ENCODE peak calls at places on chromosomes 11 and 22, in ten cellular contexts. S is astrocyte of the spinal cord; N is AG04450; Q is transverse colon; P is T-helper 2 cell; D is C1 segment of cervical spinal cord; E is right cardiac atrium; L is stimulated activated CD8-positive, alpha-beta memory T cell treated with anti-CD3 and anti-CD28 coated beads, Interleukin-15, amount 100 ng/mL, for 24 hours; X is GDM1; B is SJSA1. W is an unnamed sample.

GRCh38 chr22:18091916-18092526 is 14.2 kb downstream of the PEX26 start:
- DNase-seq in S (peak; percentile 33), N (no peak), Q (peak; percentile 86), P (no peak), D (no peak), E (peak; percentile 91), L (no peak), X (no peak), B (peak; percentile 80), W (peak; percentile 89)

GRCh38 chr11:93498099-93499040 is 44.8 kb downstream of the SMCO4 start:
- DNase-seq in S (peak; percentile 55), N (no peak), Q (no peak), P (no peak), D (no peak), E (no peak), L (no peak), X (no peak), B (no peak), W (no peak)

GRCh38 chr11:6249822-6250555 is 9.6 kb upstream of the CCKBR start:
- DNase-seq in S (peak; percentile 77), N (peak; percentile 41), Q (peak; percentile 67), P (no peak), D (no peak), E (peak; percentile 91), L (no peak), X (no peak), B (no peak), W (peak; percentile 57)

GRCh38 chr11:42526366-42526765 is 785.4 kb upstream of the API5 start:
- DNase-seq in S (no peak), N (no peak), Q (no peak), P (no peak), D (no peak), E (no peak), L (no peak), X (no peak), B (no peak), W (no peak)

GRCh38 chr22:33576205-33576604 is 344.1 kb downstream of the LARGE1 start:
- DNase-seq in S (no peak), N (no peak), Q (no peak), P (no peak), D (no peak), E (no peak), L (no peak), X (no peak), B (no peak), W (no peak)

GRCh38 chr11:7572001-7572712 is 58.4 kb downstream of the PPFIBP2 start:
- DNase-seq in S (no peak), N (no peak), Q (no peak), P (no peak), D (no peak), E (no peak), L (no peak), X (no peak), B (peak; percentile 53), W (no peak)

GRCh38 chr22:44667829-44668189 is 34.2 kb upstream of the PRR5 start:
- DNase-seq in S (no peak), N (no peak), Q (peak; percentile 53), P (peak; percentile 61), D (no peak), E (peak; percentile 54), L (no peak), X (no peak), B (no peak), W (no peak)

GRCh38 chr11:29161216-29161615 is 855.6 kb downstream of the KCNA4 start:
- DNase-seq in S (peak; percentile 48), N (no peak), Q (no peak), P (no peak), D (no peak), E (no peak), L (no peak), X (no peak), B (no peak), W (no peak)

GRCh38 chr11:22869325-22869724 is 9.1 kb upstream of the CCDC179 start:
- DNase-seq in S (no peak), N (no peak), Q (no peak), P (no peak), D (no peak), E (no peak), L (no peak), X (no peak), B (no peak), W (no peak)

GRCh38 chr11:119720311-119720710 is 8.7 kb downstream of the NECTIN1 start:
- DNase-seq in S (no peak), N (no peak), Q (no peak), P (no peak), D (no peak), E (no peak), L (no peak), X (no peak), B (no peak), W (no peak)

GRCh38 chr11:24739637-24740036 is 242.8 kb downstream of the LUZP2 start:
- DNase-seq in S (no peak), N (no peak), Q (no peak), P (no peak), D (no peak), E (no peak), L (no peak), X (no peak), B (no peak), W (no peak)

GRCh38 chr11:87879118-87879517 is 296.1 kb downstream of the RAB38 start:
- DNase-seq in S (no peak), N (no peak), Q (no peak), P (no peak), D (no peak), E (no peak), L (no peak), X (no peak), B (no peak), W (no peak)

GRCh38 chr11:1772270-1773130 is 8.8 kb upstream of the CTSD start:
- DNase-seq in S (peak; percentile 96), N (peak; percentile 64), Q (peak; percentile 68), P (no peak), D (no peak), E (peak; percentile 69), L (no peak), X (peak; percentile 84), B (peak; percentile 92), W (peak; percentile 63)

GRCh38 chr11:50078001-50078400 is 45.3 kb downstream of the OR4C45 start:
- DNase-seq in S (no peak), N (no peak), Q (no peak), P (no peak), D (no peak), E (no peak), L (no peak), X (no peak), B (no peak), W (no peak)

GRCh38 chr11:129881570-129882170 is 13.7 kb downstream of the NFRKB start:
- DNase-seq in S (peak; percentile 10), N (no peak), Q (no peak), P (peak; percentile 10), D (no peak), E (no peak), L (no peak), X (no peak), B (no peak), W (peak; percentile 38)